ENCODE peak calls at places on chromosomes 3 and 15, in eight cellular contexts. One of them, this sample, is unnamed.
A peak's percentile ranks its signal among the peaks of the same experiment; 100 is the strongest.

GRCh38 chr3:30346927-30347320 is 259.5 kb upstream of the TGFBR2 start:
- DNase-seq in NCI-H2171 treated with DMSO at 0.1 percent for 48 hours: no peak
- DNase-seq in COR-L47: no peak
- DNase-seq in AG09309: no peak
- DNase-seq in left lobe of liver: no peak
- DNase-seq in G401: no peak
- DNase-seq in GF-D8: no peak
- DNase-seq in NCI-H748 treated with DMSO at 0.1 percent for 48 hours: no peak
- DNase-seq in this sample: no peak

GRCh38 chr15:58830556-58830955 is 59.5 kb downstream of the MINDY2 start:
- DNase-seq in G401: peak; percentile 19
- DNase-seq in left lobe of liver: no peak
- DNase-seq in COR-L47: no peak
- DNase-seq in AG09309: no peak
- DNase-seq in NCI-H2171 treated with DMSO at 0.1 percent for 48 hours: no peak
- DNase-seq in NCI-H748 treated with DMSO at 0.1 percent for 48 hours: no peak
- DNase-seq in GF-D8: no peak
- DNase-seq in this sample: no peak

GRCh38 chr15:57377478-57377847 is 1.2 kb downstream of the CGNL1 start:
- DNase-seq in G401: peak; percentile 29
- DNase-seq in NCI-H748 treated with DMSO at 0.1 percent for 48 hours: no peak
- DNase-seq in GF-D8: no peak
- DNase-seq in COR-L47: peak; percentile 30
- DNase-seq in AG09309: no peak
- DNase-seq in left lobe of liver: no peak
- DNase-seq in NCI-H2171 treated with DMSO at 0.1 percent for 48 hours: no peak
- DNase-seq in this sample: peak; percentile 58

GRCh38 chr3:126083511-126083912 is 412 bp downstream of the SLC41A3 start:
- DNase-seq in left lobe of liver: peak; percentile 60
- DNase-seq in GF-D8: no peak
- DNase-seq in G401: peak; percentile 59
- DNase-seq in NCI-H748 treated with DMSO at 0.1 percent for 48 hours: peak; percentile 1
- DNase-seq in AG09309: no peak
- DNase-seq in COR-L47: peak; percentile 74
- DNase-seq in NCI-H2171 treated with DMSO at 0.1 percent for 48 hours: peak; percentile 58
- DNase-seq in this sample: peak; percentile 59

GRCh38 chr3:17687585-17687984 is 54.8 kb downstream of the TBC1D5 start:
- DNase-seq in AG09309: no peak
- DNase-seq in left lobe of liver: no peak
- DNase-seq in NCI-H748 treated with DMSO at 0.1 percent for 48 hours: no peak
- DNase-seq in GF-D8: no peak
- DNase-seq in NCI-H2171 treated with DMSO at 0.1 percent for 48 hours: no peak
- DNase-seq in G401: no peak
- DNase-seq in COR-L47: no peak
- DNase-seq in this sample: no peak

GRCh38 chr15:100923902-100924301 is 4.7 kb downstream of the LRRK1 start:
- DNase-seq in NCI-H748 treated with DMSO at 0.1 percent for 48 hours: no peak
- DNase-seq in AG09309: no peak
- DNase-seq in COR-L47: no peak
- DNase-seq in NCI-H2171 treated with DMSO at 0.1 percent for 48 hours: no peak
- DNase-seq in left lobe of liver: no peak
- DNase-seq in G401: no peak
- DNase-seq in GF-D8: no peak
- DNase-seq in this sample: no peak

GRCh38 chr3:188037116-188037718 is 116.7 kb upstream of the LPP start:
- DNase-seq in G401: peak; percentile 71
- DNase-seq in AG09309: no peak
- DNase-seq in COR-L47: no peak
- DNase-seq in GF-D8: no peak
- DNase-seq in left lobe of liver: peak; percentile 61
- DNase-seq in NCI-H2171 treated with DMSO at 0.1 percent for 48 hours: no peak
- DNase-seq in NCI-H748 treated with DMSO at 0.1 percent for 48 hours: no peak
- DNase-seq in this sample: peak; percentile 79

GRCh38 chr3:107978116-107979057 is 112.4 kb downstream of the CD47 start:
- DNase-seq in GF-D8: no peak
- DNase-seq in COR-L47: no peak
- DNase-seq in G401: peak; percentile 41
- DNase-seq in NCI-H2171 treated with DMSO at 0.1 percent for 48 hours: no peak
- DNase-seq in NCI-H748 treated with DMSO at 0.1 percent for 48 hours: no peak
- DNase-seq in AG09309: no peak
- DNase-seq in left lobe of liver: no peak
- DNase-seq in this sample: no peak

GRCh38 chr15:36911322-36911944 is 188.9 kb downstream of the MEIS2 start:
- DNase-seq in left lobe of liver: no peak
- DNase-seq in GF-D8: no peak
- DNase-seq in COR-L47: peak; percentile 70
- DNase-seq in AG09309: no peak
- DNase-seq in G401: no peak
- DNase-seq in NCI-H748 treated with DMSO at 0.1 percent for 48 hours: no peak
- DNase-seq in NCI-H2171 treated with DMSO at 0.1 percent for 48 hours: no peak
- DNase-seq in this sample: no peak

GRCh38 chr3:126305427-126305826 is 51.8 kb downstream of the KLF15 start:
- DNase-seq in GF-D8: no peak
- DNase-seq in NCI-H2171 treated with DMSO at 0.1 percent for 48 hours: no peak
- DNase-seq in NCI-H748 treated with DMSO at 0.1 percent for 48 hours: no peak
- DNase-seq in COR-L47: no peak
- DNase-seq in left lobe of liver: no peak
- DNase-seq in AG09309: no peak
- DNase-seq in G401: no peak
- DNase-seq in this sample: no peak

GRCh38 chr3:134314588-134315285 is 59.5 kb downstream of the AMOTL2 start:
- DNase-seq in COR-L47: no peak
- DNase-seq in GF-D8: no peak
- DNase-seq in AG09309: no peak
- DNase-seq in left lobe of liver: peak; percentile 75
- DNase-seq in G401: no peak
- DNase-seq in NCI-H748 treated with DMSO at 0.1 percent for 48 hours: no peak
- DNase-seq in NCI-H2171 treated with DMSO at 0.1 percent for 48 hours: no peak
- DNase-seq in this sample: no peak

GRCh38 chr3:15932348-15933300 is 134.8 kb upstream of the ANKRD28 start:
- DNase-seq in AG09309: no peak
- DNase-seq in G401: peak; percentile 38
- DNase-seq in left lobe of liver: no peak
- DNase-seq in GF-D8: peak; percentile 5
- DNase-seq in NCI-H748 treated with DMSO at 0.1 percent for 48 hours: no peak
- DNase-seq in NCI-H2171 treated with DMSO at 0.1 percent for 48 hours: no peak
- DNase-seq in COR-L47: no peak
- DNase-seq in this sample: no peak

GRCh38 chr15:29040367-29040745 is 154.6 kb downstream of the APBA2 start:
- DNase-seq in NCI-H748 treated with DMSO at 0.1 percent for 48 hours: no peak
- DNase-seq in GF-D8: no peak
- DNase-seq in NCI-H2171 treated with DMSO at 0.1 percent for 48 hours: no peak
- DNase-seq in AG09309: peak; percentile 10
- DNase-seq in left lobe of liver: no peak
- DNase-seq in COR-L47: no peak
- DNase-seq in G401: peak; percentile 77
- DNase-seq in this sample: no peak

GRCh38 chr15:80695911-80696651 is 971 bp downstream of the ABHD17C start:
- DNase-seq in NCI-H2171 treated with DMSO at 0.1 percent for 48 hours: peak; percentile 21
- DNase-seq in left lobe of liver: peak; percentile 53
- DNase-seq in GF-D8: peak; percentile 26
- DNase-seq in AG09309: no peak
- DNase-seq in COR-L47: peak; percentile 23
- DNase-seq in G401: no peak
- DNase-seq in NCI-H748 treated with DMSO at 0.1 percent for 48 hours: peak; percentile 3
- DNase-seq in this sample: peak; percentile 87

GRCh38 chr3:195175076-195175475 is 95.9 kb downstream of the XXYLT1 start:
- DNase-seq in left lobe of liver: no peak
- DNase-seq in AG09309: no peak
- DNase-seq in NCI-H2171 treated with DMSO at 0.1 percent for 48 hours: no peak
- DNase-seq in NCI-H748 treated with DMSO at 0.1 percent for 48 hours: no peak
- DNase-seq in GF-D8: no peak
- DNase-seq in G401: no peak
- DNase-seq in COR-L47: no peak
- DNase-seq in this sample: no peak

GRCh38 chr3:107662109-107662477 is 139.3 kb downstream of the BBX start:
- DNase-seq in NCI-H748 treated with DMSO at 0.1 percent for 48 hours: no peak
- DNase-seq in G401: no peak
- DNase-seq in COR-L47: no peak
- DNase-seq in NCI-H2171 treated with DMSO at 0.1 percent for 48 hours: no peak
- DNase-seq in AG09309: no peak
- DNase-seq in left lobe of liver: no peak
- DNase-seq in GF-D8: no peak
- DNase-seq in this sample: no peak

GRCh38 chr3:111286749-111287148 is 215.1 kb downstream of the NECTIN3 start:
- DNase-seq in G401: no peak
- DNase-seq in left lobe of liver: no peak
- DNase-seq in COR-L47: no peak
- DNase-seq in GF-D8: no peak
- DNase-seq in NCI-H748 treated with DMSO at 0.1 percent for 48 hours: no peak
- DNase-seq in NCI-H2171 treated with DMSO at 0.1 percent for 48 hours: no peak
- DNase-seq in AG09309: no peak
- DNase-seq in this sample: no peak

GRCh38 chr3:3031358-3031757 is 78.8 kb downstream of the IL5RA start:
- DNase-seq in AG09309: no peak
- DNase-seq in GF-D8: no peak
- DNase-seq in NCI-H2171 treated with DMSO at 0.1 percent for 48 hours: no peak
- DNase-seq in G401: no peak
- DNase-seq in left lobe of liver: no peak
- DNase-seq in COR-L47: no peak
- DNase-seq in NCI-H748 treated with DMSO at 0.1 percent for 48 hours: no peak
- DNase-seq in this sample: no peak

GRCh38 chr3:127671523-127672428 is 976 bp upstream of the ABTB1 start:
- DNase-seq in left lobe of liver: peak; percentile 47
- DNase-seq in COR-L47: no peak
- DNase-seq in AG09309: no peak
- DNase-seq in G401: no peak
- DNase-seq in NCI-H748 treated with DMSO at 0.1 percent for 48 hours: no peak
- DNase-seq in GF-D8: no peak
- DNase-seq in NCI-H2171 treated with DMSO at 0.1 percent for 48 hours: no peak
- DNase-seq in this sample: peak; percentile 16

GRCh38 chr3:52172262-52172757 is 18.1 kb upstream of the POC1A start:
- DNase-seq in G401: no peak
- DNase-seq in left lobe of liver: no peak
- DNase-seq in NCI-H2171 treated with DMSO at 0.1 percent for 48 hours: no peak
- DNase-seq in NCI-H748 treated with DMSO at 0.1 percent for 48 hours: no peak
- DNase-seq in AG09309: no peak
- DNase-seq in GF-D8: no peak
- DNase-seq in COR-L47: no peak
- DNase-seq in this sample: no peak

GRCh38 chr15:49863431-49864205 is 242.8 kb downstream of the DTWD1 start:
- DNase-seq in G401: no peak
- DNase-seq in AG09309: peak; percentile 88
- DNase-seq in NCI-H748 treated with DMSO at 0.1 percent for 48 hours: no peak
- DNase-seq in GF-D8: no peak
- DNase-seq in left lobe of liver: no peak
- DNase-seq in COR-L47: no peak
- DNase-seq in NCI-H2171 treated with DMSO at 0.1 percent for 48 hours: no peak
- DNase-seq in this sample: no peak

GRCh38 chr3:18423401-18424212 is 1.5 kb downstream of the SATB1 start:
- DNase-seq in GF-D8: no peak
- DNase-seq in left lobe of liver: peak; percentile 65
- DNase-seq in NCI-H748 treated with DMSO at 0.1 percent for 48 hours: peak; percentile 17
- DNase-seq in NCI-H2171 treated with DMSO at 0.1 percent for 48 hours: peak; percentile 47
- DNase-seq in COR-L47: no peak
- DNase-seq in AG09309: no peak
- DNase-seq in G401: peak; percentile 77
- DNase-seq in this sample: peak; percentile 31

GRCh38 chr15:55230051-55230670 is 33.4 kb upstream of the RSL24D1 start:
- DNase-seq in NCI-H748 treated with DMSO at 0.1 percent for 48 hours: no peak
- DNase-seq in AG09309: no peak
- DNase-seq in NCI-H2171 treated with DMSO at 0.1 percent for 48 hours: no peak
- DNase-seq in left lobe of liver: no peak
- DNase-seq in COR-L47: no peak
- DNase-seq in GF-D8: no peak
- DNase-seq in G401: no peak
- DNase-seq in this sample: no peak

GRCh38 chr15:64982472-64982871 is 7.2 kb downstream of the SPG21 start:
- DNase-seq in left lobe of liver: no peak
- DNase-seq in AG09309: peak; percentile 35
- DNase-seq in GF-D8: no peak
- DNase-seq in G401: no peak
- DNase-seq in NCI-H748 treated with DMSO at 0.1 percent for 48 hours: no peak
- DNase-seq in NCI-H2171 treated with DMSO at 0.1 percent for 48 hours: no peak
- DNase-seq in COR-L47: no peak
- DNase-seq in this sample: no peak

GRCh38 chr3:129052675-129053074 is 7.9 kb upstream of the GP9 start:
- DNase-seq in COR-L47: peak; percentile 54
- DNase-seq in NCI-H2171 treated with DMSO at 0.1 percent for 48 hours: no peak
- DNase-seq in GF-D8: no peak
- DNase-seq in AG09309: no peak
- DNase-seq in left lobe of liver: peak; percentile 82
- DNase-seq in NCI-H748 treated with DMSO at 0.1 percent for 48 hours: no peak
- DNase-seq in G401: peak; percentile 70
- DNase-seq in this sample: peak; percentile 52

GRCh38 chr3:26350853-26351252 is 271.7 kb upstream of the LRRC3B start:
- DNase-seq in COR-L47: no peak
- DNase-seq in G401: no peak
- DNase-seq in GF-D8: no peak
- DNase-seq in left lobe of liver: no peak
- DNase-seq in NCI-H2171 treated with DMSO at 0.1 percent for 48 hours: no peak
- DNase-seq in NCI-H748 treated with DMSO at 0.1 percent for 48 hours: no peak
- DNase-seq in AG09309: no peak
- DNase-seq in this sample: no peak

GRCh38 chr15:74062671-74063070 is 19.7 kb downstream of the GOLGA6A start:
- DNase-seq in NCI-H748 treated with DMSO at 0.1 percent for 48 hours: no peak
- DNase-seq in AG09309: no peak
- DNase-seq in left lobe of liver: no peak
- DNase-seq in COR-L47: no peak
- DNase-seq in G401: no peak
- DNase-seq in NCI-H2171 treated with DMSO at 0.1 percent for 48 hours: no peak
- DNase-seq in GF-D8: no peak
- DNase-seq in this sample: no peak

GRCh38 chr3:28042095-28042635 is 199.3 kb upstream of the CMC1 start:
- DNase-seq in GF-D8: no peak
- DNase-seq in COR-L47: no peak
- DNase-seq in NCI-H748 treated with DMSO at 0.1 percent for 48 hours: no peak
- DNase-seq in G401: no peak
- DNase-seq in left lobe of liver: no peak
- DNase-seq in AG09309: no peak
- DNase-seq in NCI-H2171 treated with DMSO at 0.1 percent for 48 hours: no peak
- DNase-seq in this sample: no peak

GRCh38 chr3:95705786-95706418 is 1108.5 kb upstream of the EPHA6 start:
- DNase-seq in NCI-H748 treated with DMSO at 0.1 percent for 48 hours: peak; percentile 3
- DNase-seq in NCI-H2171 treated with DMSO at 0.1 percent for 48 hours: no peak
- DNase-seq in COR-L47: no peak
- DNase-seq in G401: no peak
- DNase-seq in GF-D8: no peak
- DNase-seq in left lobe of liver: no peak
- DNase-seq in AG09309: no peak
- DNase-seq in this sample: peak; percentile 55

GRCh38 chr3:195237981-195238625 is 32.9 kb downstream of the XXYLT1 start:
- DNase-seq in NCI-H2171 treated with DMSO at 0.1 percent for 48 hours: no peak
- DNase-seq in G401: no peak
- DNase-seq in AG09309: no peak
- DNase-seq in GF-D8: no peak
- DNase-seq in left lobe of liver: peak; percentile 30
- DNase-seq in COR-L47: no peak
- DNase-seq in NCI-H748 treated with DMSO at 0.1 percent for 48 hours: no peak
- DNase-seq in this sample: no peak

GRCh38 chr3:142445816-142446254 is 2.0 kb downstream of the XRN1 start:
- DNase-seq in NCI-H748 treated with DMSO at 0.1 percent for 48 hours: no peak
- DNase-seq in GF-D8: no peak
- DNase-seq in left lobe of liver: no peak
- DNase-seq in NCI-H2171 treated with DMSO at 0.1 percent for 48 hours: no peak
- DNase-seq in G401: no peak
- DNase-seq in AG09309: peak; percentile 23
- DNase-seq in COR-L47: no peak
- DNase-seq in this sample: peak; percentile 12